ENCODE peak calls at places on chromosomes 6 and 20, in four cellular contexts. I is MM.1S, S is hepatocyte, O is HCT116. E is an unnamed sample. For H3K9me2, the result is how much of the 10 kb centered on the place peaks cover.

GRCh38 chr20:5696011-5696559 is 54.1 kb upstream of the SHLD1 start:
- DNase-seq in I (no peak), S (no peak), O (no peak), E (peak)

GRCh38 chr6:125858427-125859320 is 67.9 kb downstream of the NCOA7 start:
- DNase-seq in I (peak), S (peak), O (peak), E (peak)

GRCh38 chr20:59331721-59332329 is 31.4 kb downstream of the EDN3 start:
- DNase-seq in I (no peak), S (no peak), O (no peak), E (no peak)

GRCh38 chr6:12147557-12148316 is 135.6 kb downstream of the HIVEP1 start:
- DNase-seq in I (no peak), S (no peak), O (no peak), E (peak)

GRCh38 chr6:120378582-120379220 is 955.6 kb downstream of the TBC1D32 start:
- DNase-seq in I (peak), S (peak), O (peak), E (peak)

GRCh38 chr20:237918-238317 is 10.9 kb downstream of the DEFB129 start:
- DNase-seq in I (no peak), S (no peak), O (no peak), E (no peak)

GRCh38 chr6:118558811-118559217 is 10.7 kb downstream of the PLN start:
- DNase-seq in I (peak), S (no peak), O (no peak), E (no peak)

GRCh38 chr20:1567392-1568165 is 10.1 kb upstream of the SIRPD start:
- DNase-seq in I (no peak), S (peak), O (peak), E (peak)

GRCh38 chr20:684676-685319 is 9.2 kb upstream of the SCRT2 start:
- DNase-seq in I (no peak), S (no peak), O (no peak), E (no peak)

GRCh38 chr6:6619415-6619814 is 30.9 kb downstream of the LY86 start:
- DNase-seq in I (no peak), S (no peak), O (no peak), E (no peak)

GRCh38 chr20:58331961-58332551 is 22.5 kb downstream of the RAB22A start:
- DNase-seq in I (no peak), S (no peak), O (no peak), E (no peak)

GRCh38 chr6:13554929-13555333 is 19.5 kb upstream of the SIRT5 start:
- DNase-seq in I (no peak), S (peak), O (no peak), E (no peak)

GRCh38 chr6:159267165-159267564 is 98.0 kb downstream of the FNDC1 start:
- DNase-seq in I (no peak), S (peak), O (no peak), E (peak)

GRCh38 chr6:29811377-29811776 is 16.2 kb upstream of the HLA-G start:
- DNase-seq in I (no peak), S (no peak), O (no peak), E (no peak)

GRCh38 chr6:70849348-70850069 is 107.4 kb downstream of the B3GAT2 start:
- DNase-seq in I (no peak), S (peak), O (no peak), E (peak)

GRCh38 chr20:57526067-57526884 is 1.3 kb upstream of the CTCFL start:
- DNase-seq in I (no peak), S (no peak), O (peak), E (no peak)

GRCh38 chr6:3061501-3061941 is 6.8 kb upstream of the RIPK1 start:
- DNase-seq in I (no peak), S (no peak), O (no peak), E (peak)

GRCh38 chr6:70763754-70764153 is 96.1 kb downstream of the SMAP1 start:
- DNase-seq in I (no peak), S (no peak), O (no peak), E (no peak)

GRCh38 chr6:145015739-145016558 is 719.4 kb downstream of the EPM2A start:
- DNase-seq in I (no peak), S (peak), O (peak), E (peak)

GRCh38 chr6:11975353-11975977 is 36.6 kb upstream of the HIVEP1 start:
- DNase-seq in I (no peak), S (no peak), O (no peak), E (no peak)

GRCh38 chr6:56339524-56339923 is 92.1 kb upstream of the COL21A1 start:
- DNase-seq in I (no peak), S (no peak), O (no peak), E (no peak)

GRCh38 chr6:72246926-72247325 is 360.6 kb downstream of the RIMS1 start:
- DNase-seq in I (no peak), S (peak), O (peak), E (peak)

GRCh38 chr6:35473075-35473848 is 5.1 kb downstream of the RPL10A start:
- DNase-seq in I (no peak), S (no peak), O (no peak), E (no peak)

GRCh38 chr20:10596726-10597125 is 77.1 kb downstream of the JAG1 start:
- DNase-seq in I (no peak), S (no peak), O (no peak), E (peak)

GRCh38 chr6:12958052-12958706 is 241.6 kb downstream of the PHACTR1 start:
- DNase-seq in I (no peak), S (peak), O (no peak), E (no peak)

GRCh38 chr20:23873370-23874015 is 6.1 kb downstream of the CST5 start:
- DNase-seq in I (no peak), S (no peak), O (no peak), E (no peak)

GRCh38 chr20:36273414-36274247 is 32.5 kb upstream of the DLGAP4 start:
- DNase-seq in I (peak), S (no peak), O (peak), E (peak)

GRCh38 chr6:152270301-152270925 is 366.7 kb downstream of the SYNE1 start:
- DNase-seq in I (no peak), S (no peak), O (no peak), E (peak)

GRCh38 chr20:58447733-58448391 is 58.8 kb downstream of the VAPB start:
- DNase-seq in I (peak), S (peak), O (peak), E (peak)

GRCh38 chr6:124963416-124964083 is 1.3 kb downstream of the RNF217 start:
- DNase-seq in I (no peak), S (peak), O (no peak), E (peak)

GRCh38 chr6:21005816-21006553 is 471.7 kb downstream of the CDKAL1 start:
- DNase-seq in I (no peak), S (peak), O (peak), E (peak)
- H3K9me2 ChIP-seq in I (under half), S (under half), O (under half), E (under half)

GRCh38 chr20:62671765-62672164 is 29.5 kb downstream of the SLCO4A1 start:
- DNase-seq in I (no peak), S (no peak), O (no peak), E (no peak)
- TF ChIP-seq EZH2 in I (no peak), S (no peak), O (no peak), E (no peak)

DNA sequence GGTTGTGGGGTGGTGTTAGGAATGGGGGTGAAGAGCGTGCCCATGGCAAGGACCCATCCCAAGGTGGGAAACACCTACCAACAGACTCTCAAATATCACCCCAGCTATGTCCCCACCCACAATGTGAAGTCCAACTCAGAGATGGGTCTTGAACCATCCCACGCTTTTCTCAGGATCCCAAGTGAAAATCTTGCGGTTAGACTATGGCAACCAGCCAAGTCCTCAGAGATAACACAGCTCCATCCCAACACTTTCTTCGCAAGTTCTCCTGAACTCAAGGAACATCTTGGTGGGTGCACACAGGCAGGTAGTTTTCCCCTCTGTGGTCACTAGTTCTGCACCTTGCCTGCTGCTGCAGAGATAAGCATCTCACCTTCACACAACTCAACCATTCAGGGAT is 116.0 kb downstream of the CDC5L start:
- DNase-seq in I (no peak), S (no peak), O (no peak), E (no peak)
- H3K9me2 ChIP-seq in I (under half), S (under half), O (under half), E (under half)

GRCh38 chr6:27579973-27580372 is 107.1 kb upstream of the ZNF184 start:
- DNase-seq in I (no peak), S (no peak), O (no peak), E (no peak)
- TF ChIP-seq EZH2 in I (no peak), S (no peak), O (no peak), E (no peak)

GRCh38 chr6:106511274-106512047 is 117.8 kb downstream of the RTN4IP1 start:
- DNase-seq in I (no peak), S (peak), O (no peak), E (peak)
- H3K9me2 ChIP-seq in I (under half), S (under half), O (under half), E (under half)

GRCh38 chr6:1312444-1313363 is 806 bp downstream of the FOXQ1 start:
- DNase-seq in I (no peak), S (peak), O (no peak), E (no peak)
- TF ChIP-seq EZH2 in I (no peak), S (no peak), O (no peak), E (no peak)

DNA sequence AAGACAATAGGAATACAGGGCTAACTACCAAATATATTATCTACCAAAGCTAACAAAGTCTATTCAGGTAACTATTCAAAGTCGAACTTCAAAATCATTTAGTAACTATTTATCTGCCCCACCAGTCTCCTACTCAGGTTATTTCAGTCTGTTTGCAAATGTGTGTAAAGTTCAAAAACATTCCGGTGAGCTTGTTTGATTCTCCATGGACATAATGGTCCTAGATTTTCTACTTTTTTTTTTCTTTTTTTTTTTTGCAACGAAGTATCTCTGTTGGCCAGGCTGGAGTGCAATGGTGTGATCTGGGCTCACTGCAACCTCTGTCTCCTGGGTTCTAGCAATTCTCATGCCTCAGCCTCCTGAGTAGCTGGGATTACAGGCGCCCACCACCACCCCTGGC is 236.0 kb upstream of the FOXQ1 start:
- DNase-seq in I (no peak), S (no peak), O (no peak), E (no peak)
- H3K9me2 ChIP-seq in I (under half), S (under half), O (under half), E (under half)

DNA sequence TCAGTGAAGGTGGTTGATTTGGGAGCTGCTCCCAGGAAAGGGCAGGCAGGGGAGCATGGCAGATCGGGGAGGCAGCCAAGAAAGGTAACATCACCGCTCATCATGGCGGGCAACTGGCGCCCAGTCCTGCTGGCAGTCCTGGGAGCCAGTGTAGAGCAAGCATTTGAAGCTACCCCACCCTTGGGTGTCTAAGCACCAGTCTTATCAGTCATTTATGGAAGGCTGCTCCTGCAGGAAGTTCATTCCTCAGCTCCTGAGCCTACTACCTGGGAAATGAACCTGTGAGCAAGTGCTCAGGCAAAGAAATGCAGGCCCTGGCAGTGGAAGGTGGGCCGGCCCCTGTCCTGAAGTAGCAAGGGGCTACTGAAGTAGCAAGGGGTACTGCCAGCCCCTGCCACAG is 41.5 kb downstream of the BANF2 start:
- DNase-seq in I (no peak), S (no peak), O (no peak), E (no peak)
- TF ChIP-seq EZH2 in I (no peak), S (no peak), O (no peak), E (no peak)

E was measured in PC-3.